ENCODE peak calls at places on chromosomes 11 and 22, in five cellular contexts. One of them, this sample, is unnamed.

GRCh38 chr11:69216609-69217008 is 60.9 kb downstream of the SMIM38 start:
- DNase-seq in stimulated activated CD4-positive, alpha-beta T cell treated with anti-CD3 and anti-CD28 coated beads, Interleukin-1b, Interleukin-23, amount 100 ng/mL, for 1 hour: no peak
- DNase-seq in NCI-H2029: no peak
- DNase-seq in NCI-H1930: no peak
- DNase-seq in astrocyte of the spinal cord: no peak
- DNase-seq in this sample: no peak

GRCh38 chr22:32713737-32714457 is 87.6 kb upstream of the TIMP3 start:
- DNase-seq in astrocyte of the spinal cord: no peak
- DNase-seq in NCI-H1930: no peak
- DNase-seq in stimulated activated CD4-positive, alpha-beta T cell treated with anti-CD3 and anti-CD28 coated beads, Interleukin-1b, Interleukin-23, amount 100 ng/mL, for 1 hour: no peak
- DNase-seq in NCI-H2029: no peak
- DNase-seq in this sample: no peak

GRCh38 chr11:90594658-90595057 is 371.8 kb upstream of the CHORDC1 start:
- DNase-seq in stimulated activated CD4-positive, alpha-beta T cell treated with anti-CD3 and anti-CD28 coated beads, Interleukin-1b, Interleukin-23, amount 100 ng/mL, for 1 hour: no peak
- DNase-seq in astrocyte of the spinal cord: no peak
- DNase-seq in NCI-H1930: no peak
- DNase-seq in NCI-H2029: no peak
- DNase-seq in this sample: no peak

GRCh38 chr11:69510471-69511357 is 29.3 kb downstream of the LINC01488 start:
- DNase-seq in NCI-H2029: no peak
- DNase-seq in stimulated activated CD4-positive, alpha-beta T cell treated with anti-CD3 and anti-CD28 coated beads, Interleukin-1b, Interleukin-23, amount 100 ng/mL, for 1 hour: no peak
- DNase-seq in astrocyte of the spinal cord: peak; percentile 76
- DNase-seq in NCI-H1930: no peak
- DNase-seq in this sample: peak; percentile 62

GRCh38 chr11:122765487-122766131 is 72.7 kb upstream of the CRTAM start:
- DNase-seq in NCI-H1930: no peak
- DNase-seq in NCI-H2029: no peak
- DNase-seq in stimulated activated CD4-positive, alpha-beta T cell treated with anti-CD3 and anti-CD28 coated beads, Interleukin-1b, Interleukin-23, amount 100 ng/mL, for 1 hour: no peak
- DNase-seq in astrocyte of the spinal cord: no peak
- DNase-seq in this sample: no peak

GRCh38 chr11:20364412-20364792 is 888 bp downstream of the HTATIP2 start:
- DNase-seq in astrocyte of the spinal cord: no peak
- DNase-seq in NCI-H2029: no peak
- DNase-seq in stimulated activated CD4-positive, alpha-beta T cell treated with anti-CD3 and anti-CD28 coated beads, Interleukin-1b, Interleukin-23, amount 100 ng/mL, for 1 hour: no peak
- DNase-seq in NCI-H1930: no peak
- DNase-seq in this sample: no peak

GRCh38 chr11:114072978-114073377 is 13.5 kb downstream of the ZBTB16 start:
- DNase-seq in NCI-H2029: no peak
- DNase-seq in astrocyte of the spinal cord: no peak
- DNase-seq in NCI-H1930: no peak
- DNase-seq in stimulated activated CD4-positive, alpha-beta T cell treated with anti-CD3 and anti-CD28 coated beads, Interleukin-1b, Interleukin-23, amount 100 ng/mL, for 1 hour: no peak
- DNase-seq in this sample: no peak

GRCh38 chr11:112801286-112802088 is 159.7 kb upstream of the NCAM1 start:
- DNase-seq in astrocyte of the spinal cord: no peak
- DNase-seq in NCI-H2029: no peak
- DNase-seq in NCI-H1930: no peak
- DNase-seq in stimulated activated CD4-positive, alpha-beta T cell treated with anti-CD3 and anti-CD28 coated beads, Interleukin-1b, Interleukin-23, amount 100 ng/mL, for 1 hour: no peak
- DNase-seq in this sample: no peak

GRCh38 chr11:13216019-13217006 is 61.3 kb upstream of the BMAL1 start:
- DNase-seq in astrocyte of the spinal cord: peak; percentile 97
- DNase-seq in NCI-H2029: no peak
- DNase-seq in NCI-H1930: no peak
- DNase-seq in stimulated activated CD4-positive, alpha-beta T cell treated with anti-CD3 and anti-CD28 coated beads, Interleukin-1b, Interleukin-23, amount 100 ng/mL, for 1 hour: no peak
- DNase-seq in this sample: peak; percentile 98

GRCh38 chr11:3341298-3341697 is 37.6 kb downstream of the ZNF195 start:
- DNase-seq in stimulated activated CD4-positive, alpha-beta T cell treated with anti-CD3 and anti-CD28 coated beads, Interleukin-1b, Interleukin-23, amount 100 ng/mL, for 1 hour: peak; percentile 58
- DNase-seq in astrocyte of the spinal cord: peak; percentile 19
- DNase-seq in NCI-H2029: no peak
- DNase-seq in NCI-H1930: no peak
- DNase-seq in this sample: peak; percentile 49

GRCh38 chr11:75035911-75036536 is 47.3 kb downstream of the NEU3 start:
- DNase-seq in NCI-H2029: peak; percentile 17
- DNase-seq in stimulated activated CD4-positive, alpha-beta T cell treated with anti-CD3 and anti-CD28 coated beads, Interleukin-1b, Interleukin-23, amount 100 ng/mL, for 1 hour: no peak
- DNase-seq in NCI-H1930: no peak
- DNase-seq in astrocyte of the spinal cord: no peak
- DNase-seq in this sample: no peak

GRCh38 chr22:47190276-47190956 is 428.0 kb downstream of the TBC1D22A start:
- DNase-seq in NCI-H1930: no peak
- DNase-seq in stimulated activated CD4-positive, alpha-beta T cell treated with anti-CD3 and anti-CD28 coated beads, Interleukin-1b, Interleukin-23, amount 100 ng/mL, for 1 hour: no peak
- DNase-seq in astrocyte of the spinal cord: no peak
- DNase-seq in NCI-H2029: no peak
- DNase-seq in this sample: no peak

GRCh38 chr11:37061426-37061825 is 463.4 kb upstream of the RAG2 start:
- DNase-seq in NCI-H2029: no peak
- DNase-seq in astrocyte of the spinal cord: no peak
- DNase-seq in NCI-H1930: no peak
- DNase-seq in stimulated activated CD4-positive, alpha-beta T cell treated with anti-CD3 and anti-CD28 coated beads, Interleukin-1b, Interleukin-23, amount 100 ng/mL, for 1 hour: no peak
- DNase-seq in this sample: no peak

GRCh38 chr11:15107730-15108515 is 6.8 kb upstream of the INSC start:
- DNase-seq in stimulated activated CD4-positive, alpha-beta T cell treated with anti-CD3 and anti-CD28 coated beads, Interleukin-1b, Interleukin-23, amount 100 ng/mL, for 1 hour: no peak
- DNase-seq in NCI-H2029: no peak
- DNase-seq in astrocyte of the spinal cord: peak; percentile 19
- DNase-seq in NCI-H1930: no peak
- DNase-seq in this sample: peak; percentile 59

GRCh38 chr11:109853156-109853776 is 239.9 kb upstream of the ZC3H12C start:
- DNase-seq in astrocyte of the spinal cord: peak; percentile 88
- DNase-seq in stimulated activated CD4-positive, alpha-beta T cell treated with anti-CD3 and anti-CD28 coated beads, Interleukin-1b, Interleukin-23, amount 100 ng/mL, for 1 hour: no peak
- DNase-seq in NCI-H1930: no peak
- DNase-seq in NCI-H2029: no peak
- DNase-seq in this sample: peak; percentile 87

GRCh38 chr11:134045799-134046635 is 22.9 kb upstream of the JAM3 start:
- DNase-seq in astrocyte of the spinal cord: no peak
- DNase-seq in stimulated activated CD4-positive, alpha-beta T cell treated with anti-CD3 and anti-CD28 coated beads, Interleukin-1b, Interleukin-23, amount 100 ng/mL, for 1 hour: no peak
- DNase-seq in NCI-H1930: no peak
- DNase-seq in NCI-H2029: peak; percentile 38
- DNase-seq in this sample: no peak

GRCh38 chr11:74449369-74449931 is 17.9 kb downstream of the KCNE3 start:
- DNase-seq in astrocyte of the spinal cord: peak; percentile 81
- DNase-seq in stimulated activated CD4-positive, alpha-beta T cell treated with anti-CD3 and anti-CD28 coated beads, Interleukin-1b, Interleukin-23, amount 100 ng/mL, for 1 hour: no peak
- DNase-seq in NCI-H1930: peak; percentile 32
- DNase-seq in NCI-H2029: peak; percentile 86
- DNase-seq in this sample: peak; percentile 89

GRCh38 chr11:93849751-93850584 is 450 bp downstream of the VSTM5 start:
- DNase-seq in NCI-H1930: peak; percentile 4
- DNase-seq in astrocyte of the spinal cord: peak; percentile 14
- DNase-seq in stimulated activated CD4-positive, alpha-beta T cell treated with anti-CD3 and anti-CD28 coated beads, Interleukin-1b, Interleukin-23, amount 100 ng/mL, for 1 hour: no peak
- DNase-seq in NCI-H2029: no peak
- DNase-seq in this sample: peak; percentile 33

GRCh38 chr11:86990079-86990478 is 34.9 kb upstream of the FZD4 start:
- DNase-seq in NCI-H1930: no peak
- DNase-seq in stimulated activated CD4-positive, alpha-beta T cell treated with anti-CD3 and anti-CD28 coated beads, Interleukin-1b, Interleukin-23, amount 100 ng/mL, for 1 hour: no peak
- DNase-seq in astrocyte of the spinal cord: peak; percentile 30
- DNase-seq in NCI-H2029: no peak
- DNase-seq in this sample: no peak

GRCh38 chr11:129695543-129696308 is 119.9 kb upstream of the TMEM45B start:
- DNase-seq in astrocyte of the spinal cord: peak; percentile 32
- DNase-seq in NCI-H2029: peak; percentile 25
- DNase-seq in NCI-H1930: peak; percentile 47
- DNase-seq in stimulated activated CD4-positive, alpha-beta T cell treated with anti-CD3 and anti-CD28 coated beads, Interleukin-1b, Interleukin-23, amount 100 ng/mL, for 1 hour: peak; percentile 49
- DNase-seq in this sample: peak; percentile 30

GRCh38 chr11:115924744-115925567 is 420.7 kb upstream of the CADM1 start:
- DNase-seq in stimulated activated CD4-positive, alpha-beta T cell treated with anti-CD3 and anti-CD28 coated beads, Interleukin-1b, Interleukin-23, amount 100 ng/mL, for 1 hour: no peak
- DNase-seq in NCI-H2029: no peak
- DNase-seq in astrocyte of the spinal cord: peak; percentile 8
- DNase-seq in NCI-H1930: no peak
- DNase-seq in this sample: no peak

GRCh38 chr11:10400856-10401255 is 54.2 kb upstream of the AMPD3 start:
- DNase-seq in NCI-H2029: no peak
- DNase-seq in NCI-H1930: no peak
- DNase-seq in stimulated activated CD4-positive, alpha-beta T cell treated with anti-CD3 and anti-CD28 coated beads, Interleukin-1b, Interleukin-23, amount 100 ng/mL, for 1 hour: no peak
- DNase-seq in astrocyte of the spinal cord: peak; percentile 41
- DNase-seq in this sample: no peak

GRCh38 chr11:28058333-28058732 is 49.6 kb downstream of the KIF18A start:
- DNase-seq in stimulated activated CD4-positive, alpha-beta T cell treated with anti-CD3 and anti-CD28 coated beads, Interleukin-1b, Interleukin-23, amount 100 ng/mL, for 1 hour: no peak
- DNase-seq in astrocyte of the spinal cord: no peak
- DNase-seq in NCI-H2029: no peak
- DNase-seq in NCI-H1930: no peak
- DNase-seq in this sample: no peak

GRCh38 chr22:20291604-20292063 is 23.5 kb upstream of the RTN4R start:
- DNase-seq in astrocyte of the spinal cord: no peak
- DNase-seq in NCI-H2029: no peak
- DNase-seq in NCI-H1930: no peak
- DNase-seq in stimulated activated CD4-positive, alpha-beta T cell treated with anti-CD3 and anti-CD28 coated beads, Interleukin-1b, Interleukin-23, amount 100 ng/mL, for 1 hour: no peak
- DNase-seq in this sample: no peak

GRCh38 chr22:48238966-48239365 is 1476.5 kb downstream of the TBC1D22A start:
- DNase-seq in NCI-H1930: no peak
- DNase-seq in NCI-H2029: no peak
- DNase-seq in stimulated activated CD4-positive, alpha-beta T cell treated with anti-CD3 and anti-CD28 coated beads, Interleukin-1b, Interleukin-23, amount 100 ng/mL, for 1 hour: no peak
- DNase-seq in astrocyte of the spinal cord: no peak
- DNase-seq in this sample: no peak

GRCh38 chr11:78727816-78728215 is 153.2 kb upstream of the NARS2 start:
- DNase-seq in NCI-H1930: no peak
- DNase-seq in NCI-H2029: no peak
- DNase-seq in astrocyte of the spinal cord: no peak
- DNase-seq in stimulated activated CD4-positive, alpha-beta T cell treated with anti-CD3 and anti-CD28 coated beads, Interleukin-1b, Interleukin-23, amount 100 ng/mL, for 1 hour: no peak
- DNase-seq in this sample: no peak

This sample was measured in fibroblast of mammary gland.